ENCODE peak calls at places on chromosome 11, in four cellular contexts. A, Q, P and N are unnamed samples.

GRCh38 chr11:110896358-110896757 is 184.1 kb upstream of the ARHGAP20 start:
- DNase-seq in Q (no peak), P (no peak), A (no peak), N (no peak)

GRCh38 chr11:129374993-129375721 is 491 bp upstream of the BARX2 start:
- DNase-seq in Q (no peak), P (peak; percentile 70), A (peak; percentile 26), N (no peak)

GRCh38 chr11:113591122-113591521 is 115.0 kb downstream of the TMPRSS5 start:
- DNase-seq in A (no peak), Q (no peak), P (no peak), N (no peak)

GRCh38 chr11:32420937-32421532 is 14.3 kb downstream of the WT1 start:
- DNase-seq in P (no peak), A (no peak), Q (peak; percentile 81), N (no peak)

GRCh38 chr11:94303884-94304459 is 408 bp upstream of the IZUMO1R start:
- DNase-seq in P (no peak), A (no peak), Q (no peak), N (no peak)

GRCh38 chr11:5553347-5553746 is 5.0 kb upstream of the OR52H1 start:
- DNase-seq in A (no peak), Q (no peak), P (no peak), N (no peak)

GRCh38 chr11:61787928-61788491 is 4.4 kb downstream of the TMEM258 start:
- DNase-seq in P (peak; percentile 75), Q (peak; percentile 60), A (peak; percentile 85), N (peak; percentile 74)

GRCh38 chr11:3939651-3940190 is 84.3 kb downstream of the STIM1 start:
- DNase-seq in P (no peak), A (no peak), Q (no peak), N (no peak)

GRCh38 chr11:70467196-70468085 is 69.1 kb downstream of the CTTN start:
- DNase-seq in P (peak; percentile 91), Q (peak; percentile 72), A (peak; percentile 57), N (peak; percentile 33)

GRCh38 chr11:114091791-114092397 is 32.4 kb downstream of the ZBTB16 start:
- DNase-seq in P (no peak), Q (no peak), A (no peak), N (peak; percentile 49)

GRCh38 chr11:35932121-35932520 is 11.7 kb upstream of the LDLRAD3 start:
- DNase-seq in Q (no peak), P (no peak), A (no peak), N (no peak)

GRCh38 chr11:65851083-65851579 is 6.8 kb downstream of the CFL1 start:
- DNase-seq in Q (peak; percentile 66), P (peak; percentile 93), A (no peak), N (no peak)

GRCh38 chr11:12218909-12219308 is 108.5 kb downstream of the MICAL2 start:
- DNase-seq in P (no peak), Q (no peak), A (no peak), N (peak; percentile 76)

GRCh38 chr11:130512662-130513061 is 64.2 kb downstream of the ADAMTS15 start:
- DNase-seq in P (peak; percentile 28), Q (no peak), A (no peak), N (no peak)

GRCh38 chr11:17734418-17734911 is at the start of gene KCNC1:
- DNase-seq in P (peak; percentile 72), Q (peak; percentile 21), A (peak; percentile 47), N (no peak)

GRCh38 chr11:107898270-107898669 is 30.0 kb upstream of the RAB39A start:
- DNase-seq in Q (peak; percentile 32), A (peak; percentile 8), P (no peak), N (peak; percentile 20)

GRCh38 chr11:18468962-18469361 is 13.3 kb downstream of the LDHAL6A start:
- DNase-seq in P (no peak), Q (no peak), A (no peak), N (no peak)

GRCh38 chr11:66976925-66977324 is 1.8 kb downstream of the C11orf86 start:
- DNase-seq in A (no peak), Q (no peak), P (no peak), N (no peak)

GRCh38 chr11:40445391-40445790 is 1014.1 kb downstream of the LRRC4C start:
- DNase-seq in A (no peak), Q (no peak), P (no peak), N (peak; percentile 8)

GRCh38 chr11:116512841-116513240 is 259.9 kb downstream of the BUD13 start:
- DNase-seq in P (peak; percentile 17), Q (no peak), A (no peak), N (no peak)

GRCh38 chr11:18203723-18204122 is 31.1 kb downstream of the MRGPRX4 start:
- DNase-seq in A (peak; percentile 65), P (peak; percentile 58), Q (peak; percentile 59), N (peak; percentile 31)

GRCh38 chr11:77039491-77040400 is 5.5 kb downstream of the B3GNT6 start:
- DNase-seq in Q (no peak), A (no peak), P (peak; percentile 86), N (no peak)

GRCh38 chr11:35178862-35179261 is 39.9 kb downstream of the CD44 start:
- DNase-seq in A (no peak), Q (no peak), P (no peak), N (no peak)

GRCh38 chr11:112161012-112161411 is 2.9 kb downstream of the IL18 start:
- DNase-seq in P (no peak), A (no peak), Q (no peak), N (no peak)

GRCh38 chr11:108154591-108154990 is 33.2 kb downstream of the ACAT1 start:
- DNase-seq in Q (no peak), P (no peak), A (no peak), N (no peak)

GRCh38 chr11:13983081-13983751 is 20.7 kb downstream of the SPON1 start:
- DNase-seq in Q (no peak), P (no peak), A (no peak), N (no peak)

GRCh38 chr11:31141804-31142203 is 227.7 kb downstream of the DCDC1 start:
- DNase-seq in Q (no peak), P (no peak), A (no peak), N (no peak)

GRCh38 chr11:2930705-2931415 is 1.6 kb upstream of the PHLDA2 start:
- DNase-seq in A (peak; percentile 86), P (peak; percentile 97), Q (peak; percentile 70), N (peak; percentile 68)

GRCh38 chr11:25423436-25424184 is 908.3 kb upstream of the ANO3 start:
- DNase-seq in Q (no peak), A (no peak), P (no peak), N (no peak)

GRCh38 chr11:73656985-73657384 is 10.6 kb downstream of the PLEKHB1 start:
- DNase-seq in P (no peak), A (no peak), Q (no peak), N (no peak)

GRCh38 chr11:124798991-124799383 is 1.2 kb downstream of the MSANTD2 start:
- DNase-seq in A (no peak), P (no peak), Q (no peak), N (no peak)

GRCh38 chr11:89184021-89184420 is 6.3 kb downstream of the TYR start:
- DNase-seq in Q (no peak), A (no peak), P (no peak), N (no peak)

GRCh38 chr11:74948546-74948897 is 369 bp downstream of the XRRA1 start:
- DNase-seq in A (no peak), Q (peak; percentile 42), P (no peak), N (peak; percentile 22)

GRCh38 chr11:67060111-67060522 is 3.5 kb downstream of the RHOD start:
- DNase-seq in A (peak; percentile 91), Q (no peak), P (no peak), N (no peak)

GRCh38 chr11:123166095-123166559 is 28.9 kb downstream of the CLMP start:
- DNase-seq in A (no peak), Q (no peak), P (peak; percentile 88), N (no peak)

GRCh38 chr11:32706985-32707736 is 87.3 kb downstream of the CCDC73 start:
- DNase-seq in A (peak; percentile 60), P (no peak), Q (peak; percentile 19), N (peak; percentile 37)

GRCh38 chr11:59614277-59615131 is 1.1 kb downstream of the OSBP start:
- DNase-seq in P (no peak), A (no peak), Q (peak; percentile 32), N (no peak)
- TF ChIP-seq PHF8 in P (no peak), A (no peak), Q (no peak), N (no peak)

GRCh38 chr11:121583825-121584224 is 131.1 kb upstream of the SORL1-AS1 start:
- DNase-seq in P (no peak), A (no peak), Q (no peak), N (no peak)
- TF ChIP-seq PHF8 in P (no peak), A (no peak), Q (no peak), N (no peak)

GRCh38 chr11:85810871-85811611 is at the start of gene SYTL2:
- DNase-seq in P (peak; percentile 87), A (peak; percentile 75), Q (peak; percentile 81), N (peak; percentile 6)
- TF ChIP-seq PHF8 in P (peak; percentile 18), A (peak; percentile 29), Q (no peak), N (no peak)

DNA sequence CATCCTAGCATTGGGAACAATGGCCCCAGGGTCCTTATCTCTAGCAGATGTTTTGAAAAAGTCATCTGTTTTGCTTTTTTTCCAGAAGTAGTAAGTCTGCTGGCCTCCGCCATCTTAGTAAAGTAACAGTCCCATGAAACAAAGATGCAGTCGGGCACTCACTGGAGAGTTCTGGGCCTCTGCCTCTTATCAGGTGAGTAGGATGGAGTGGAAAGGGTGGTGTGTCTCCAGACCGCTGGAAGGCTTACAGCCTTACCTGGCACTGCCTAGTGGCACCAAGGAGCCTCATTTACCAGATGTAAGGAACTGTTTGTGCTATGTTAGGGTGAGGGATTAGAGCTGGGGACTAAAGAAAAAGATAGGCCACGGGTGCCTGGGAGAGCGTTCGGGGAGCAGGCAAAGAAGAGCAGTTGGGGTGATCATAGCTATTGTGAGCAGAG is 299 bp downstream of the CD3E start:
- DNase-seq in Q (no peak), P (no peak), A (no peak), N (no peak)
- TF ChIP-seq PHF8 in Q (no peak), P (no peak), A (no peak), N (no peak)

DNA sequence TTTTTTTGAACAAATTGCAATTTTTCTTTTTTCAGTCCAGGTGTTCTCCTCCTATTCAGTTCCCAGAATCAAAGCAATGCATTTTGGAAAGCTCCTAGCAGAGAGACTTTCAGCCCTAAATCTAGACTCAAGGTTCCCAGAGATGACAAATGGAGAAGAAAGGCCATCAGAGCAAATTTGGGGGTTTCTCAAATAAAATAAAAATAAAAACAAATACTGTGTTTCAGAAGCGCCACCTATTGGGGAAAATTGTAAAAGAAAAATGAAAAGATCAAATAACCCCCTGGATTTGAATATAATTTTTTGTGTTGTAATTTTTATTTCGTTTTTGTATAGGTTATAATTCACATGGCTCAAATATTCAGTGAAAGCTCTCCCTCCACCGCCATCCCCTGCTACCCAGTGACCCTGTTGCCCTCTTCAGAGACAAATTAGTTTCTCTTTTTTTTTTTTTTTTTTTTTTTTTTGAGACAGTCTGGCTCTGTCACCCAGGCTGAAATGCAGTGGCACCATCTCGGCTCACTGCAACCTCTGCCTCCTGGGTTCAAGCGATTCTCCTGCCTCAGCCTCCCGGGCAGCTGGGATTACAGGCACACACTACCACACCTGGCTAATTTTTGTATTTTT is 6.2 kb upstream of the UBE4A start:
- DNase-seq in A (no peak), Q (peak; percentile 16), P (no peak), N (no peak)
- TF ChIP-seq PHF8 in A (no peak), Q (no peak), P (no peak), N (no peak)

DNA sequence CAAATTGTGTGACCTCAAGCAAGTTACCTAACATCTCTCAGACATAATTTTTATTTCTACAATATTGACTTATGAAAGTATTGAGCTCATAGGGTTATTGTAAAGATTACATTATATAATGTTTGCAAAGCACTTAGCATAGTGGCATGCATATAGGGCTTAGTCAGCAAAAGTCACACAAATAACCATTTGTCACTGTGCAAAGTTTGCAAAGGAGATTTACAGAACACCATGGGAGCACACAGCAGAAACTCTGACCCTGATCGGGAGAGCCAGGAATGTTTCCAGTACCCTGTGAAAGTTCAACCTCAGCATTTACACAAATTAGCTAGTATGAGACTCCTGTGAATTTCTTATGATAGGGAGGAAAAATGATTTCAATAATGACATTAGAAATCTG is 804.6 kb upstream of the RAG2 start:
- DNase-seq in A (no peak), Q (no peak), P (no peak), N (no peak)
- TF ChIP-seq PHF8 in A (no peak), Q (no peak), P (no peak), N (no peak)